ENCODE peak calls at places on chromosomes 1 and 21, in four cellular contexts. B, M, R and O are unnamed samples.

GRCh38 chr1:8307628-8308027 is 10.3 kb upstream of the SLC45A1 start:
- DNase-seq in R (no peak), B (no peak), M (no peak), O (no peak)

GRCh38 chr1:200524092-200524491 is 96.5 kb downstream of the KIF14 start:
- DNase-seq in M (no peak), R (no peak), B (no peak), O (no peak)

GRCh38 chr1:218273757-218274505 is 11.2 kb upstream of the RRP15 start:
- DNase-seq in R (no peak), B (no peak), M (no peak), O (no peak)

GRCh38 chr1:28571911-28572310 is 19.0 kb downstream of the TRNAU1AP start:
- DNase-seq in B (no peak), M (no peak), R (no peak), O (no peak)

GRCh38 chr1:23111600-23112535 is 56.8 kb downstream of the LUZP1 start:
- DNase-seq in M (no peak), B (peak), R (no peak), O (no peak)

GRCh38 chr1:175976865-175977642 is 230.0 kb downstream of the COP1 start:
- DNase-seq in B (peak), R (peak), M (no peak), O (no peak)

GRCh38 chr1:33292726-33293340 is 28.1 kb downstream of the A3GALT2 start:
- DNase-seq in B (peak), R (peak), M (peak), O (no peak)

GRCh38 chr21:31444061-31444460 is 100.0 kb upstream of the TIAM1 start:
- DNase-seq in R (no peak), B (peak), M (no peak), O (peak)

GRCh38 chr1:23438545-23438944 is 14.0 kb upstream of the TCEA3 start:
- DNase-seq in M (no peak), B (no peak), R (no peak), O (no peak)

GRCh38 chr1:245105042-245105441 is 49.7 kb upstream of the KIF26B start:
- DNase-seq in M (no peak), B (no peak), R (no peak), O (no peak)

GRCh38 chr21:46443910-46444309 is 14.8 kb upstream of the DIP2A start:
- DNase-seq in B (no peak), R (no peak), M (no peak), O (no peak)

GRCh38 chr1:44515416-44515815 is 110.4 kb downstream of the RNF220 start:
- DNase-seq in M (no peak), B (no peak), R (peak), O (no peak)

GRCh38 chr1:167517535-167518330 is 596 bp downstream of the CD247 start:
- DNase-seq in R (no peak), B (no peak), M (no peak), O (peak)

GRCh38 chr1:94942171-94943128 is 15.5 kb upstream of the CNN3 start:
- DNase-seq in B (no peak), M (no peak), R (peak), O (no peak)

GRCh38 chr1:209552406-209553264 is 30.9 kb upstream of the CAMK1G start:
- DNase-seq in B (no peak), M (no peak), R (no peak), O (no peak)

GRCh38 chr21:16624468-16625102 is 888.3 kb upstream of the CXADR start:
- DNase-seq in R (no peak), M (no peak), B (no peak), O (no peak)

GRCh38 chr1:117809764-117810163 is 119.7 kb downstream of the GDAP2 start:
- DNase-seq in B (peak), R (no peak), M (no peak), O (no peak)

GRCh38 chr1:160834945-160835565 is 27.6 kb downstream of the CD244 start:
- DNase-seq in M (no peak), B (peak), R (peak), O (peak)

GRCh38 chr1:202237052-202237451 is 43.5 kb downstream of the LGR6 start:
- DNase-seq in B (peak), M (peak), R (no peak), O (peak)

GRCh38 chr1:240831191-240831631 is 219.3 kb upstream of the GREM2 start:
- DNase-seq in B (peak), M (no peak), R (peak), O (no peak)

GRCh38 chr1:12604114-12604874 is 13.7 kb downstream of the DHRS3 start:
- DNase-seq in M (no peak), B (peak), R (peak), O (peak)

GRCh38 chr1:225654688-225655508 is 2.0 kb upstream of the ENAH start:
- DNase-seq in M (no peak), R (no peak), B (no peak), O (no peak)

GRCh38 chr1:64826991-64827390 is 82.1 kb downstream of the RAVER2 start:
- DNase-seq in B (no peak), R (no peak), M (no peak), O (no peak)

GRCh38 chr21:36708512-36709029 is 9.7 kb downstream of the SIM2 start:
- DNase-seq in M (peak), R (no peak), B (no peak), O (no peak)

GRCh38 chr21:38806942-38807284 is 1.2 kb downstream of the ETS2 start:
- DNase-seq in B (peak), R (peak), M (no peak), O (peak)

GRCh38 chr21:38807481-38807880 is 1.8 kb downstream of the ETS2 start:
- DNase-seq in R (no peak), M (no peak), B (no peak), O (no peak)

GRCh38 chr21:38805282-38806152 is at the start of gene ETS2:
- DNase-seq in B (peak), R (peak), M (peak), O (peak)

GRCh38 chr21:38804617-38805281 is 980 bp upstream of the ETS2 start:
- DNase-seq in M (peak), R (peak), B (peak), O (peak)

GRCh38 chr21:38806153-38806941 is 618 bp downstream of the ETS2 start:
- DNase-seq in B (no peak), R (no peak), M (peak), O (peak)
- TF ChIP-seq CTCF in B (peak), R (no peak), M (no peak), O (peak)

DNA sequence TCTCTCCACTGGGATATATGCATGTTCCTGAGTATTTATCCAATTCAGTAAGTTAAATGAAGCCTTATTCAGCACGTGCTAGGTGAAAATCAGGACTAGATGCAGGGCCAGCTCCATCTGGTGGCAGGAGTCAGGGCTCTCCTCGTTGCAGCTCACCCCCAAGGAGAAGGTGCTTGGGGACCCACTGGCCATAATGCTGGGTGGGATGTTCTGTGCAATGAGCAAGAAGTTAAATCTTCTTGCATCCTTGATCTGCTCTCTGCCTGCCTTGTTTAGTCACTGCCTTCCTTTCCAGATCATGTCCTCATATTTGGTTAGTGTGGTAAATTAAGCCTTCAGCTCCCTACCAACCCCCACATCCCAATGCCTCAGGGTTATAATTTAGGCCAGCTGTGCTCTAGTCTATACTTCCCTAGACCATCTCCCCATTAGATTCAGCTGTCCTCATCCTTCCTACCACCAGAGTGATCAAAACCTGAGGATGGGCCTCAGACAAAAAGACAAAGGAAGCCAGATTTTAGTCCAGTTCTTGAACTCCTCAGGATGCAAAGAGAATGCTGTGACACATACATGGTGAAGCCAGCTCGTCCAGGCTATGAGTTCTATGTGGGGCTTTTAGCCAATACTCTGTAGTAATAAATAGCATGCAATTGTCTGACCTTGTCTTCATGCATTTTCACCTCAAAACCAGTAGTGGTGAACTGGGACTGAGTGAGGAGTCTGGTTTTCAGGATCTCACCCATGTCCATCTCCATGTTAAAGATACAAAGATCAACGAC is 55.9 kb downstream of the SEC16B start:
- DNase-seq in B (peak), M (no peak), R (peak), O (no peak)
- TF ChIP-seq CTCF in B (peak), M (no peak), R (peak), O (no peak)

DNA sequence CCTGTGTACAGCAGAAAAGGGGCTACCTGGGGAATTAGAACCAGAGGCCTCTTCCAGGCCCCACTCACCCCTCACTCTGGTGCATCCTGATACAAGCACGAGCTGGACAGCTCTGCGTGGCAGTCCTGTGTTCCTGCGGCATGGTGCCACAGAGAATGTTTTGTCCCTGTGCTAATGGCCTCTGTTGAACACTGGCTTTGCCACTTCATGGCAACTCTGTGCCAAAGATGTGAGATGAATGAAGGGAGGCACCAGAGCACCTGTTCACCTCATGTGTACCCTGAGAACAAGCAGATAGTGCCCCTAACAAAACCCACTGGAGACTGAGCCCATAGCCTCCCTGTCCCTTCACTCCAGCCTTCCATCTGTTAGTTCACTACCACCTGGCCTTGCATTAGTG is 199.3 kb upstream of the COA6 start:
- DNase-seq in M (no peak), R (no peak), B (no peak), O (no peak)
- TF ChIP-seq CTCF in M (no peak), R (no peak), B (no peak), O (no peak)

DNA sequence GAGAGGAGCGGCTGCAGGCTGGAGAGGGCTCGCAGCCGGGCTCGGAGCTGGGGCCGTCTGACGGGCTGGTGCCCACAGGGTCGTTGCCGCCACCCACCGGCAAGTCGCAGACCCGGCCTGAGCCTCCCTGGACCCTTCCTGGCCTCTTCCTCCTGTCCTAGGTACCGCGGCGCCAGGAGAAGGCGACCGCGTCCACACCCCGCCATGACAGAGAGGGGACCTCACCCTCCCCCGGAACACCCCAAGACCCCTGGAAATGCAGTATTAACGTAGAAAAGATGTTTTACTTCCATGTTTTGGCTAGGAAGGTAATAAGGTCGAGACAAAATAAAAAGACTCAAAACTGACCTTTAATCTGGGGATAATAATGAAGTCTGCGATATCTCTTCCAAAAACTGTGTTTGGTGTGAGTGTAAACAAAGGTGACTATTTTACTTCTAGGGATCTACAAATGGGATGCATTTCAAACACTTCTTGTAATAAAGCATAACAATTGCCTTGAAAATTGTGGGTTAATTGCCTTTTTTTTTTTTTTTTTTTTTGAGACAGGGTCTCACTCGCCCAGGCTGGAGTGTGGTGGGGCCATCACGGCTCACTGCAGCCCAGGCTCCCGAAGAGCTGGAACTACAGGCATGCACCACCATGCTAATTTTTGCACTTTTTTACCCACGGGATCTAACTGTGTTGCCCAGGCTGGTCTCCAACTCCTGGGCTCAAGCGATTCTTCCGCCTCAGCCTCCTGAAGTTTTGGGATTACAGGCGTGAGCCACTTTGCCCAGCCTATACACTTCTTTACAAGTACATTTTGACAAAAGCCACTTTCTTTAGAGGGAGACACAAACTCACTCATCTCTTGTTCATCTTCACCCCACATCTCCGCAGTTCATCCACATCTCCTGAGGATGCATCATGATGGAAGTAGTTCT is 838 bp upstream of the RSRP1 start:
- DNase-seq in B (no peak), M (no peak), R (no peak), O (no peak)
- TF ChIP-seq CTCF in B (peak), M (peak), R (no peak), O (no peak)

GRCh38 chr1:174723815-174724214 is 275.9 kb upstream of the CACYBP start:
- DNase-seq in B (no peak), M (no peak), R (no peak), O (no peak)

GRCh38 chr1:174726167-174726879 is 273.4 kb upstream of the CACYBP start:
- DNase-seq in M (no peak), R (peak), B (peak), O (no peak)

GRCh38 chr1:174721246-174721645 is 273.5 kb downstream of the GPR52 start:
- DNase-seq in R (no peak), M (no peak), B (no peak), O (no peak)

GRCh38 chr1:174726880-174727585 is 272.7 kb upstream of the CACYBP start:
- DNase-seq in M (no peak), R (no peak), B (no peak), O (no peak)
- TF ChIP-seq CTCF in M (no peak), R (peak), B (no peak), O (no peak)

GRCh38 chr1:206799311-206799710 is 27.0 kb upstream of the IL10 start:
- DNase-seq in R (no peak), B (no peak), M (no peak), O (no peak)

GRCh38 chr1:206798384-206798996 is 26.2 kb upstream of the IL10 start:
- DNase-seq in B (no peak), R (no peak), M (no peak), O (peak)

GRCh38 chr1:206796984-206797402 is 24.7 kb upstream of the IL10 start:
- DNase-seq in M (no peak), R (no peak), B (no peak), O (no peak)

GRCh38 chr1:206800411-206800810 is 28.1 kb upstream of the IL10 start:
- DNase-seq in B (no peak), R (no peak), M (no peak), O (no peak)

GRCh38 chr1:206797534-206798383 is 25.5 kb upstream of the IL10 start:
- DNase-seq in R (no peak), B (no peak), M (no peak), O (peak)
- TF ChIP-seq CTCF in R (peak), B (peak), M (peak), O (peak)

DNA sequence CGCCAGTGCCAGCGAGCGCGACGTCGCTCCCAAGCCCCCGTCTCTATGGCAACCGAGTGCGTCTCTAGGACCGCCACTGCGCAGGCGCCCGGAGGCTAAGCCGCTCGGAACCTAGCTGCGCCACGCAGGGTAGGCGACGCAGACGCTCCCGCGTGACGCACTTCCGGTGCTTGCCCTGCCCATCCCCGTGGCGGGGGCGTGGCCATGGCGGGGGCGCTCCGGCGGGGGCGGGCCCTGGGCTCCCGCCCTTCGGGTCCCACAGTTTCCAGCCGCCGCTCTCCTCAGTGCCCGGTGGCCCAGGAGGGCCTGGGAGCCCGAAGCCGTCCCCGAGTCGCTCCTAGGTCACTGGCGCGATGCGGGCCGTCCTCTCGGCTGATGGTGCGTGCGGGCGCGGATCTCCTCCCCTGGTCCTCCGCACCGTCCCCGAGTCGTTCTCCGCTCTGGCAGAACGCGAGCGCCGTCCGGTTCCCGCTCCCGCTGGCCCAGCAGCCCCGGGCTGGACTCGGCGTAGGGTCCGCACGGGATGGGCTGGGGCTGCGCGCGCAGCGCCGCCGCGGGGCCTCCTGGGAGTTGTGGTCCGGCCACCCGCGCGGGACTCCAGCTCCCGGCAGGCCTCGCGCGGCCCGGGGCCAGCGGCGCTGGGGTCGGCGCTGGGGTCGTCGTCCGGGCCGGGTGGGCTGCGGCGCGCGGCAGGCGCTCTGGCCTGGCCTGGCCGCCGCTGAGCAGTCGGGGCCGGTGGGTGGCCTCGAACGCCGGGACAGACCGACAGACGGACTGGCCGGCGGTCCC is at the start of gene MIB2:
- DNase-seq in R (peak), B (peak), M (peak), O (peak)
- TF ChIP-seq CTCF in R (no peak), B (no peak), M (no peak), O (no peak)

GRCh38 chr21:17726047-17726446 is 93.1 kb downstream of the C21orf91 start:
- DNase-seq in M (no peak), R (no peak), B (peak), O (no peak)
- TF ChIP-seq CTCF in M (peak), R (no peak), B (peak), O (no peak)

DNA sequence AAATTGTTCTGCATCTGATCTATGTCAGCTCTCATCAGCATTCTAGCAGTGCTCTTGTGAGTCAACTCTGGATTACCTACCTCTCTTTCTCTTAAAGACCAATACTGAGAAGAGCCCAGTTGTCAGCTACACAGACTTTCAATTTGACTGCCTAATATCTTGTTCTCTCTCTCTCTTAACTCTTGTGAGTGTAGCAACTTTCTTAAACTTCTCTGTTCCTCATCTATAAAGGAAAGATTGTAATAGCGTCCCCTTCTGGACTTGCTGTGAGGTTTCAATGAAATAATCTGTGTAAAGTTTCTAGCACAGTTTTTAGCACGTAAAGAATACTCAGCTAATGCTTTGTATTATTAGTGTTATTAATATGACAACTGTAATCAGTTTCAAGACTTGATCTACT is 499.3 kb upstream of the ADAMTS5 start:
- DNase-seq in M (no peak), B (no peak), R (no peak), O (no peak)
- TF ChIP-seq CTCF in M (no peak), B (peak), R (no peak), O (no peak)

GRCh38 chr1:49016030-49016991 is 239.6 kb upstream of the BEND5 start:
- DNase-seq in B (no peak), M (no peak), R (peak), O (no peak)
- TF ChIP-seq CTCF in B (no peak), M (no peak), R (no peak), O (no peak)